ENCODE peak calls at places on chromosomes 6 and 20, in five cellular contexts. P is tibial artery, B is lung, O is ascending aorta, C is HCT116. R is an unnamed sample.

GRCh38 chr6:43665376-43665775 is 20.5 kb downstream of the RSPH9 start:
- DNase-seq in P (no peak), O (no peak), C (no peak), B (no peak), R (no peak)

GRCh38 chr6:27081931-27082330 is 165.6 kb upstream of the PRSS16 start:
- DNase-seq in P (no peak), O (no peak), C (no peak), B (no peak), R (no peak)

GRCh38 chr6:117495873-117496272 is 13.4 kb downstream of the DCBLD1 start:
- DNase-seq in P (no peak), C (no peak), O (no peak), B (no peak), R (no peak)

GRCh38 chr6:17816921-17817611 is 110.3 kb upstream of the NUP153 start:
- DNase-seq in C (no peak), P (no peak), O (no peak), B (no peak), R (no peak)

GRCh38 chr20:44967207-44967807 is 995 bp downstream of the STK4 start:
- DNase-seq in P (no peak), O (no peak), C (no peak), B (no peak), R (no peak)

GRCh38 chr6:118456982-118457381 is 91.1 kb upstream of the PLN start:
- DNase-seq in C (no peak), O (no peak), B (no peak), P (no peak), R (no peak)

GRCh38 chr20:9838378-9839295 is at the start of gene PAK5:
- DNase-seq in C (peak), P (peak), B (peak), O (peak), R (peak)

GRCh38 chr20:40978761-40979160 is 49.9 kb upstream of the TOP1 start:
- DNase-seq in B (peak), P (no peak), O (no peak), C (no peak), R (no peak)

GRCh38 chr6:25175216-25175615 is 104.0 kb upstream of the CARMIL1 start:
- DNase-seq in O (no peak), B (no peak), P (no peak), C (no peak), R (no peak)

GRCh38 chr6:74611220-74611619 is 594.6 kb downstream of the COL12A1 start:
- DNase-seq in B (no peak), O (no peak), C (no peak), P (no peak), R (no peak)

GRCh38 chr20:22583773-22584629 is at the start of gene FOXA2:
- DNase-seq in C (no peak), O (no peak), B (peak), P (no peak), R (no peak)

GRCh38 chr6:7201444-7201731 is 93.6 kb downstream of the RREB1 start:
- DNase-seq in O (no peak), C (no peak), P (no peak), B (no peak), R (no peak)

GRCh38 chr6:7204726-7205125 is 97.0 kb downstream of the RREB1 start:
- DNase-seq in O (no peak), P (no peak), C (no peak), B (no peak), R (no peak)

GRCh38 chr6:7200598-7201443 is 93.1 kb downstream of the RREB1 start:
- DNase-seq in B (peak), O (no peak), C (no peak), P (no peak), R (no peak)

GRCh38 chr6:7203939-7204338 is 96.2 kb downstream of the RREB1 start:
- DNase-seq in P (no peak), B (no peak), C (no peak), O (no peak), R (no peak)

DNA sequence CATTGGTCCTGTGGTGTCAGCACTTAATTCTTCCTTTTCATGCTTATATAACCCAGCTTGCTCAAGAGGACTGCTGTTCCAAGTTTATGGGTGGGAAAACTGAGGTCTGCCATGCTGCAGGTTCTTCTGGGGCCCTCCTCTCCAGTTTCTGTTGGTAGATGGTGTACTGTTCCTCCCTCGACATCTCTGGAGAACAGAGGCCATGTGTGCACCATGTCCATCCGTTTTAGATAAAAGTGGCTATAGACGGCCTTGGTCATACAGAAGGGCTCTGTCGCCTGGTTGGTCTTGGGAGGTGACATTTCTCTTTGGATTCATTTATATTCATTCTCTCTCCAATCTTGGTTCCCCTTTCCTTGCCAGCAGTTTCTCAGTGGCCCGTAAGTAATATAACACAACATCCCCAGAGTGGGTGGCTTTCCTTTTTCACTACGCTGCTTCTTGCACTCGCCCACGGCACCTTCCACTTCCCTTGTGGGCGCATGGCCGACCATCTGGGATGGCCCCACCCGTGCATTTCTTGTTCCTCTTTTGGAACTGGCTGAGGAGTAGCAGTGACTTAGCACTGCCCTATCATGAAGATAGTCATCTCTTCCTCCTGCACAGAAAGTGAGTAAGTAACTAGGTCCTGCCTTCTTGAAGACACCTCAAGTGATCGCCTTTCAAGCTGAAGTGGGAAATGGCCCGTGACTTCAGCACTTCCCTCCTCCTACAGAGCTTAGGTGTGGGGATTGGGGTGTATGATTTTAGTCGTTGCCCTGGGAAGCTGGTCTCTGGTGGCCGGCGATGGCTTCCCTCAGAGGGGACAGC is 94.2 kb downstream of the RREB1 start:
- DNase-seq in O (peak), P (peak), C (no peak), B (peak), R (no peak)
- H3K4me3 ChIP-seq in O (no peak), P (no peak), C (no peak), B (no peak), R (no peak)

DNA sequence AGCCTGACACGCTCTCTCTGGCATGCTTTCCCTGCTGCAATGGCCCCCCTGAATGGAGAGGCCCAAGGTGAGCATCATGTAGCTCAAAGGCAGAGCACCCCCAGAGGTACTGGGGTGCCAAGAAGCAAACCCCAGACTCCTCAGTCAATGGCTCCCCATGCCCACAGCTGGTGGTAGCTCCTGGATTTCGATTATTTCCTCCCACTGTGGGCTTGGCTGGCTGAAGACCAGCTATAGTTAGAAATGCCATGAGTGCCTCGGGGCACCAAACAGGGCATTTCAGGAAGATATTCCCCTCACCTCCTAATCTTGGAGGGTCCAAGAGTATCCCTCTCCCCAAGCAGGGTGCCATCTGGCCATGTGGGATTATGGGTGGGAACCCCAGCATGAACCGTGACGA is 16.8 kb downstream of the MAP1LC3A start:
- DNase-seq in P (no peak), C (no peak), B (no peak), O (peak), R (peak)
- H3K27ac ChIP-seq in P (no peak), C (no peak), B (no peak), O (no peak), R (no peak)

GRCh38 chr20:49924247-49924646 is 8.9 kb upstream of the SPATA2 start:
- DNase-seq in C (no peak), P (no peak), O (peak), B (no peak), R (no peak)
- TF ChIP-seq CTCF in C (no peak), P (no peak), O (no peak), B (no peak), R (no peak)

DNA sequence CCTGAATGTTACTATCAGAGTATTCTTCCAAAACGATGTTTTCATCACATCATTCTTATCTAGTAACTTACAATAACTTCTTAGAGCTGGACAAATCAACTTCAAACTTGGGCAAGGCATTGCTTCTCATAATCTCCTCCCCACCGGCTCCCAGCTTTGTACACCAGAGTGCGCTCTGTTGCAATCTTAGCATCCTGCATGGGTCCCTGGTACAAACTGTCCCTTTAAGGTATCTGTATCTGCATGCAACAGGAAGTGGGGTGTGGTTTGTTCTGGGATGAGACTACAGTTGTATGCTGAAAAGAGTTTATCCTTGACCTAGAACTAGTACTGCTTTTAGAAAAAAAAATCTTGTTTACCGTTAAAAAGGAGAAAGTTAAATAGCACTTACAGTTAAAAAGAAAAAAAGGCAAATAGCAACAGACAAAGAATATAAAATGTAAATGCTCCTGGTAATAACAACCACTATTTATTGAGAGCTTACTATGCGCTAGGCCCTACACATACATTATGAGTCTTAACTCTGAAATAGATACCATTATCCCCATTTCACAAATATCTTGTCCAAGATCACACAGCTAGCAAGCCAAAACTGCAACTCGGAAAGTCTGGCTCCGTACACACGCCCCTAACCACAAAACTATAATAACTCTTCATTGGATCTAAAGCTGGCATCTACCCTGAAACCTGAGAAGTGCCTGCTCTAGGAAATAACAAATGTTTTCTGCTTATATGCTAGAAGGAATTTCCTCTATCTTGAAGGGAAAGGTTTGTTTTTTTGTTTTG is 9.8 kb upstream of the HECA start:
- DNase-seq in C (peak), B (peak), P (no peak), O (peak), R (no peak)
- H3K4me3 ChIP-seq in C (no peak), B (no peak), P (no peak), O (no peak), R (no peak)

GRCh38 chr6:159989471-159989870 is 20.6 kb downstream of the IGF2R start:
- DNase-seq in C (no peak), O (no peak), P (no peak), B (no peak), R (no peak)

GRCh38 chr6:159988983-159989454 is 20.1 kb downstream of the IGF2R start:
- DNase-seq in B (no peak), O (no peak), P (no peak), C (no peak), R (no peak)

GRCh38 chr6:159985296-159985940 is 16.5 kb downstream of the IGF2R start:
- DNase-seq in O (no peak), B (no peak), P (no peak), C (no peak), R (no peak)

GRCh38 chr6:159992366-159992765 is 23.5 kb downstream of the IGF2R start:
- DNase-seq in P (no peak), B (no peak), C (no peak), O (no peak), R (no peak)

GRCh38 chr6:159989882-159990480 is 21.1 kb downstream of the IGF2R start:
- DNase-seq in C (no peak), O (no peak), P (no peak), B (no peak), R (no peak)
- H3K27ac ChIP-seq in C (no peak), O (no peak), P (no peak), B (no peak), R (no peak)

GRCh38 chr20:24572140-24572539 is 102.7 kb downstream of the SYNDIG1 start:
- DNase-seq in B (no peak), O (no peak), P (no peak), C (no peak), R (no peak)

GRCh38 chr20:24572862-24573261 is 103.4 kb downstream of the SYNDIG1 start:
- DNase-seq in C (no peak), O (no peak), B (no peak), P (no peak), R (no peak)

GRCh38 chr20:24575811-24576210 is 106.4 kb downstream of the SYNDIG1 start:
- DNase-seq in B (no peak), P (no peak), O (no peak), C (no peak), R (no peak)

GRCh38 chr20:24574307-24574706 is 104.9 kb downstream of the SYNDIG1 start:
- DNase-seq in O (no peak), B (no peak), P (no peak), C (no peak), R (no peak)

DNA sequence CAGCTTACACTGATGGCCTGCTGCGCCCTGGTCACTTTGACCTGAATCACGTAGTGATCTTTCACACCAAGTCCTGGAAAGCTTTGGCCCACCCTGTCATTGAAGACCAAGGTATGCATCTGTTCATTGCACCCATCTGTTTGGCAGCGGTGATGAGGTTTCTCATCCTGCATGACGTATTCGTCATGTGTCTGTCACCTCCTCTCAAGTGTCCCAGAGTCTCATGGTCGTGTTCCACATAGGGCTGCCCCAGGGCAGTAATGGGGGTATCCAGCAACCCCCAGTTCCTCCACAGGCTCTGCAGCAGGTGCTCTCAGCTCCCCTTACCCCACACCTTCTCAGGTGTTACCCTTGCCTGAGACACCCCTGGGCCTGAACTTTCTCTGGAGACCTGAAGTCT is 104.1 kb downstream of the SYNDIG1 start:
- DNase-seq in P (no peak), O (no peak), B (no peak), C (no peak), R (no peak)
- TF ChIP-seq CTCF in P (no peak), O (no peak), B (no peak), C (no peak), R (no peak)

DNA sequence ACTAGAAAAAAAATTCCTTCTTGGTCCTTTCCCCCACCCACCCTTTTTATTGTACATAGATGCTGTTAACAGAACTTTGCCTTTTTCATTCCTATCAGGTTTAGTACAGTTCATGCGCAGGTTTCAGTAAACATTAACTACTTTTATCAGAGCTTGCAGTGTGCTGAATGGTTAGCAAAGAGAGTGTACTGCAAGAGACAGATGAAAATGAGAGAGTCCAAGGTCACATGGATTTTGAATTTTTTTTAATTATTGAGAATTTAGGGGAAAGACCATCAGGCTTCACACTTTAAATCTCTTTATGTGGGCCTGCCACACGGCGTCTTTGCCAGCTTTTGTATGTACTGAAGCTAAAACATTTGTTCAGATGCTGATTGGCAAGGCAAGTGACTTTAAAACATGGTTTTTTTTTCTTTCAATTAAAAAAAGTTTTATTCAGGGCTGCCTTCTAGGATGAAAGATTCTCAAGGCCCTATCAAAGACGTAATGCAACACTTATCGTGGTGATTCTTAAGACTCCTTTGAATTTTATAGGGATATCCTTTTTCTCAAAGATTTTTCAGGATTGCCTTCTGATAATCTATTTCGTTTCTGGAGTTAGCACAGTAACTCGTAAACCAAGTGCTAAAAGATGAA is 32.2 kb downstream of the RREB1 start:
- DNase-seq in P (no peak), B (no peak), O (no peak), C (no peak), R (no peak)
- H3K4me3 ChIP-seq in P (peak), B (no peak), O (peak), C (peak), R (peak)

DNA sequence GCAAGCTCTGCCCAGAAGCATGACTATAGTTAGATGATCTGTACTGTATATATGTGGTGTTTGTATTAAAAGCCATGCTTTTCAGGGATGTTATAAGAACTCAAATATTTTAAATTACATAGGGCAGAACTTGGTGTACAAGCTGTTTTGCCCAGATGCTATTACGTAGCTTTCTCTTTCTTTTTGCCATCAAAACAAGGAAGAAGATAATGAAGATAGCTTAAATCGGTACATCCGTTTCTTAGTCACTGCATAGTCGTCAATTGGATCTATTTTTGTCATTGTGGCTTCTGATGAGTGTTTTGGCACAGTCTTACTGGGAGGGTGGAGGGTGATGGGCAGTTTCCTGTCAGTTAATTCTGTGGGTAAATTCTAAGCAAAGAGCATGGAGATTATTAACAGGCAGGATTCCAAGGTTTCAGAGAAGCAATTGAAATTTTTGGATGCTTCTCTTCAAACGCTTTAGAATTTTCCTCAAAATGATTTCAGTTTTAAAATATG is 649.1 kb upstream of the GJE1 start:
- DNase-seq in C (no peak), P (no peak), O (peak), B (no peak), R (no peak)
- H3K27ac ChIP-seq in C (no peak), P (peak), O (peak), B (no peak), R (peak)

DNA sequence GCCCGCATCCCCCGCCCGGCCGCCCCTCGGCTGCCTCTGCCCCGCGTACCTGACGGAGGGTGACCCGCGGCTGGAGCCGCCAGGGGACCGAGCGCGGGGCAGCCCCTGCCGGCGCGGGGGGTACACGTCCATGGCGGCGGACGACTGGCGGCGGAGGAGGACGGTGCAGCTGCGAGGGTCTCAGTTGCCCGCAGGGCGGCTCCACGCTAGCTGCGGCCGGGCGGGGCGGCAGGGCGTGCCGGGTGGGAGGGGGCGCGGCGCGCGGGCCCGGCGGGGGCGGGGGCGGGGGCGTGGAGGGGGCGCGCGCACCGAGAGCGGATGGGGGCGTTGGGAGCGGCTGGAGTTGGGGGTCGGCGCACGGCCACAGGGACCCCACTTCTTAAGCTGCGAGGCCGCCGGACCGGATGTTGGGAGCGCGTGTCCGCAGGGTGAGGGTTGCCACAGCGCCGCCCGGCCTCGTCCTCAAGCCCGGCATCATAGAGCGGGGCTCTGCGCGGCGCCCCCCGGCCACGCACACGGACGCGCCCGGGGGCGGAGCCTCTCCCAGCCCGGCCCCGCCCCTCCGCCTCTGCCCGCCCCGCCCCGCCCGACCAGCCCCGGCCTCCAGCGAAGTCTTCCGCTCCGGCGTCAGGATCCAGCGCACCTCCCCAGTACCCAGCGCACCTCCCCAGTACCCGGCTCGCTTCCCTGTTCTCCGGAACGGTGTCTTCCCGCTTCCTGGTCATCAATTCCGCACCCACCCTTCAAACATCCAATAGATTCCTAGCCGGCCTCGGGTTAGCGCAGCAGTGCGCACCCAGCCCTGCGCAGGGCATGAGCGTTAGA is at the start of gene DNAAF9:
- DNase-seq in C (peak), P (peak), B (peak), O (peak), R (peak)
- TF ChIP-seq CTCF in C (peak), P (peak), B (no peak), O (no peak), R (no peak)

R was measured in coronary artery.